ENCODE peak calls at places on chromosome 22, in seven cellular contexts. P is PC-3; N is IMR-90; X is right lobe of liver; M is naive thymus-derived CD4-positive, alpha-beta T cell; I is aorta; G is fibroblast of lung. S is an unnamed sample.

GRCh38 chr22:37059876-37060449 is 8.4 kb downstream of the KCTD17 start:
- DNase-seq in P (no peak), N (no peak), X (no peak), M (no peak), I (no peak), G (no peak), S (no peak)

GRCh38 chr22:19845369-19845722 is 9.3 kb downstream of the GNB1L start:
- DNase-seq in P (no peak), N (no peak), X (no peak), M (no peak), I (no peak), G (no peak), S (no peak)

GRCh38 chr22:39356464-39356863 is 6.7 kb downstream of the SYNGR1 start:
- DNase-seq in P (no peak), N (no peak), X (no peak), M (no peak), I (no peak), G (no peak), S (no peak)

GRCh38 chr22:25166266-25167056 is 33.2 kb upstream of the CRYBB3 start:
- DNase-seq in P (no peak), N (no peak), X (no peak), M (no peak), I (no peak), G (no peak), S (no peak)

GRCh38 chr22:19121631-19122142 is 525 bp downstream of the DGCR2 start:
- DNase-seq in P (peak; percentile 22), N (peak; percentile 7), X (peak; percentile 77), M (no peak), I (peak; percentile 86), G (peak; percentile 32), S (peak; percentile 54)

GRCh38 chr22:37044634-37045625 is 6.6 kb upstream of the KCTD17 start:
- DNase-seq in P (peak; percentile 37), N (peak; percentile 7), X (no peak), M (no peak), I (no peak), G (no peak), S (no peak)

GRCh38 chr22:38310518-38311330 is 6.5 kb downstream of the CSNK1E start:
- DNase-seq in P (no peak), N (no peak), X (no peak), M (no peak), I (no peak), G (no peak), S (no peak)

GRCh38 chr22:19974233-19974861 is 32.7 kb upstream of the TXNRD2 start:
- DNase-seq in P (peak; percentile 22), N (peak; percentile 51), X (no peak), M (no peak), I (no peak), G (peak; percentile 32), S (peak; percentile 92)

GRCh38 chr22:22061085-22062077 is 78.8 kb upstream of the TOP3B start:
- DNase-seq in P (peak; percentile 29), N (peak; percentile 43), X (no peak), M (no peak), I (no peak), G (peak; percentile 86), S (no peak)

GRCh38 chr22:44191036-44191454 is 10.3 kb downstream of the PARVG start:
- DNase-seq in P (no peak), N (no peak), X (no peak), M (no peak), I (peak; percentile 35), G (peak; percentile 8), S (no peak)

GRCh38 chr22:47291565-47292495 is 529.4 kb downstream of the TBC1D22A start:
- DNase-seq in P (no peak), N (no peak), X (no peak), M (no peak), I (peak; percentile 45), G (no peak), S (no peak)

GRCh38 chr22:29310065-29310862 is 3.8 kb downstream of the GAS2L1 start:
- DNase-seq in P (no peak), N (no peak), X (no peak), M (no peak), I (no peak), G (no peak), S (no peak)

GRCh38 chr22:37014415-37014806 is 4.8 kb downstream of the TST start:
- DNase-seq in P (no peak), N (no peak), X (no peak), M (no peak), I (no peak), G (no peak), S (no peak)

GRCh38 chr22:33656808-33657628 is 263.3 kb downstream of the LARGE1 start:
- DNase-seq in P (no peak), N (no peak), X (no peak), M (no peak), I (no peak), G (peak; percentile 8), S (no peak)

GRCh38 chr22:30078320-30079311 is 1.6 kb upstream of the HORMAD2 start:
- DNase-seq in P (no peak), N (no peak), X (no peak), M (peak; percentile 4), I (no peak), G (no peak), S (no peak)

DNA sequence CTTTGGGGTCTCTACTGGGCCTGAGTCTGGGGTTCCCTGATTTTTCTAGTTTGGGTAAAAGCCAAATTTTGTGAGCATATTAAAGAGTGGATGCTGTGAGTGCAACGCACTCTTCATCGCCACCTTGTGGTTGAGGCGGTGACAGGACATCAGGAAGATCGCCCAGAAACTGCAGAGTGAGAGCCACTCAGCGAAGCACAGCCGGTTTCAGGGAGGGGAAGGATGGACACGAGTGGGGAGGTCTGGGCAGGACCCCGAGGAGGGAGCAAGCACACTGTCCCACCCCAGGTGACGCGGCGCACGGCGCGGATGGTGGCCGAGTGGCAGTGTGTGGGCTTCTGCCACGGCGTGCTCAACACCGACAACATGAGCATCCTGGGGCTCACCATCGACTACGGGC is 9.1 kb downstream of the SELENOO start:
- DNase-seq in P (peak; percentile 66), N (peak; percentile 57), X (peak; percentile 63), M (peak; percentile 50), I (peak; percentile 88), G (peak; percentile 68), S (peak; percentile 56)
- H3K36me3 ChIP-seq in P (peaks cover 2% of the 10 kb centered on the region), N (peaks cover 47% of the 10 kb centered on the region), X (peaks cover 56% of the 10 kb centered on the region), M (peaks cover 61% of the 10 kb centered on the region), I (no peaks in the 10 kb centered on the region), G (peaks cover 34% of the 10 kb centered on the region), S (peaks cover 6% of the 10 kb centered on the region)

DNA sequence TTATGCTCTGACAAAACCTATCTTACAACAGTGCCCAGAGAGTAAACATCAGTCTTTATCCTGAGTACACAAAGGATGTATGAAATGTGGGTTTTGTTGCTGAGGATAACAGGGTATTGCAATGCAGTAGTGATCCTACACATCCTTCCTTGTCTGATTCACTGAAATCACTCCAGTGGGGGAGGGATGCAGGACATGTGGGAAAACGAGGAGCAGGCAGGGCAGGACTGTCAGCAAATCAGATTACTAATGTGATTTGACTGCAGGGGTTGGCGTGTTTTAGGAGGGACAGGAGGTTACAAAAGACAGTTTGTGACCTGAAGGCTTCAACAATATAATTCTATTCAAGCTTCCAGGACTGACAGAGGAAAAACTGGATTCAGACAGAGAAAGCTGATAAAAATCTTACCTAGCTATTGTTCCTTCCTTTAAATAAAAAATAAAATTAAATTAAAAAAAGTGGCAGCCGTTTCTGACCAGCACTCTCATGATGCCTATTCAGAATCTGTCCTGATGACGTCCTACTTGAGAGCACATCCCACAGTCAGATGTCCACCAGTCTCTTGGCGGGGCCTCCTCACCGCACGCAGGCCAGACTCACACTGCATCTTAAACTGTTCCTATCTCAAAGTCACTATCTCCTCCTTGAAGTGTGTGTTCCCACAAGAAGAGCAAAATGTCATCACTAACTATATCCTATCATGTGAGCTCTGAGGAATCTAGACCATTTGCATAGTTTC is 50.6 kb upstream of the MN1 start:
- DNase-seq in P (no peak), N (peak; percentile 58), X (no peak), M (no peak), I (no peak), G (no peak), S (no peak)
- H3K4me1 ChIP-seq in P (no peaks in the 10 kb centered on the region), N (peaks cover 24% of the 10 kb centered on the region), X (peaks cover 21% of the 10 kb centered on the region), M (no peaks in the 10 kb centered on the region), I (no peaks in the 10 kb centered on the region), G (peaks cover 9% of the 10 kb centered on the region), S (peaks cover 14% of the 10 kb centered on the region)

DNA sequence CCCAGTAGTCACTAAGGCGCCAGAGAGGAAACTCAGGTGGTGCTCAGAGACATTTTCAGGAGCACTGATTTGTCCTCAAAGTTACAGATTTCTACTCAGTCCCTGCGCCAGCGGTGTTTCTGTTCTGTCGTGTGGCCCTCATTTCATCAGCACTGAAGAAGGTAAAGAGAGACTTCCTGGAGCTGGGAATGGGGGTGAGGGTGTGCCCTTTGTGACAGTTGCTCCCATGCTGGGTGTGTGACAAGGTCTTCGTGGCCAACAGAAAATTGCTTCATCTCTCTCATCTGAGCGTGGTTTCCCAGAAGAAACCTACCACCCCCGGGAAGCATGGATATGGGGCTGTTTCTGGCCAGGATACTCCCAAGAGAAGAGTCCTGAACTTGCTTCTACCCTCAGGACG is 2.0 kb upstream of the PPARA start:
- DNase-seq in P (no peak), N (no peak), X (peak; percentile 89), M (no peak), I (peak; percentile 37), G (no peak), S (no peak)
- H3K36me3 ChIP-seq in P (no peaks in the 10 kb centered on the region), N (peaks cover 4% of the 10 kb centered on the region), X (no peaks in the 10 kb centered on the region), M (no peaks in the 10 kb centered on the region), I (no peaks in the 10 kb centered on the region), G (no peaks in the 10 kb centered on the region), S (no peaks in the 10 kb centered on the region)

GRCh38 chr22:41485033-41485432 is 16.1 kb downstream of the ACO2 start:
- DNase-seq in P (no peak), N (no peak), X (no peak), M (no peak), I (peak; percentile 5), G (no peak), S (no peak)
- H3K4me1 ChIP-seq in P (peaks cover 5% of the 10 kb centered on the region), N (peaks cover 29% of the 10 kb centered on the region), X (peaks cover 43% of the 10 kb centered on the region), M (no peaks in the 10 kb centered on the region), I (peaks cover 2% of the 10 kb centered on the region), G (peaks cover 37% of the 10 kb centered on the region), S (no peaks in the 10 kb centered on the region)

S was measured in endothelial cell of umbilical vein.